ENCODE peak calls at places on chromosomes 13 and 19, in four cellular contexts. One of them, this sample, is unnamed.
A peak's percentile ranks its signal among the peaks of the same experiment; 100 is the strongest.

GRCh38 chr13:39910833-39911232 is 255.4 kb downstream of the COG6 start:
- DNase-seq in GM12878: no peak
- DNase-seq in K562: no peak
- DNase-seq in HepG2: no peak
- DNase-seq in this sample: no peak

GRCh38 chr19:4064073-4064550 is 2.6 kb downstream of the ZBTB7A start:
- DNase-seq in GM12878: no peak
- DNase-seq in K562: no peak
- DNase-seq in HepG2: no peak
- DNase-seq in this sample: no peak

GRCh38 chr13:75789451-75790197 is 153.5 kb downstream of the LMO7 start:
- DNase-seq in GM12878: no peak
- DNase-seq in K562: no peak
- DNase-seq in HepG2: no peak
- DNase-seq in this sample: no peak

GRCh38 chr19:32174386-32175113 is 170.9 kb upstream of the ZNF507 start:
- DNase-seq in GM12878: no peak
- DNase-seq in K562: no peak
- DNase-seq in HepG2: no peak
- DNase-seq in this sample: no peak

GRCh38 chr13:97004096-97004876 is 10.0 kb upstream of the OXGR1 start:
- DNase-seq in GM12878: no peak
- DNase-seq in K562: no peak
- DNase-seq in HepG2: peak; percentile 4
- DNase-seq in this sample: no peak

GRCh38 chr19:46442808-46443450 is 14.2 kb upstream of the PNMA8C start:
- DNase-seq in GM12878: no peak
- DNase-seq in K562: no peak
- DNase-seq in HepG2: no peak
- DNase-seq in this sample: peak; percentile 60

GRCh38 chr19:10061717-10062310 is 24.3 kb upstream of the SHFL start:
- DNase-seq in GM12878: no peak
- DNase-seq in K562: peak; percentile 52
- DNase-seq in HepG2: no peak
- DNase-seq in this sample: no peak

GRCh38 chr19:55118401-55118991 is 1.1 kb upstream of the PPP1R12C start:
- DNase-seq in GM12878: no peak
- DNase-seq in K562: peak; percentile 87
- DNase-seq in HepG2: no peak
- DNase-seq in this sample: peak; percentile 54

GRCh38 chr19:38193445-38193844 is 30.6 kb downstream of the DPF1 start:
- DNase-seq in GM12878: no peak
- DNase-seq in K562: no peak
- DNase-seq in HepG2: no peak
- DNase-seq in this sample: no peak

GRCh38 chr13:40639226-40639681 is 27.2 kb downstream of the FOXO1 start:
- DNase-seq in GM12878: no peak
- DNase-seq in K562: peak; percentile 3
- DNase-seq in HepG2: peak; percentile 14
- DNase-seq in this sample: no peak

GRCh38 chr13:25037057-25037813 is 58.7 kb upstream of the PABPC3 start:
- DNase-seq in GM12878: no peak
- DNase-seq in K562: peak; percentile 66
- DNase-seq in HepG2: peak; percentile 52
- DNase-seq in this sample: peak; percentile 67

GRCh38 chr19:14385492-14385891 is 4.2 kb downstream of the ADGRE5 start:
- DNase-seq in GM12878: no peak
- DNase-seq in K562: no peak
- DNase-seq in HepG2: no peak
- DNase-seq in this sample: no peak

GRCh38 chr19:45473366-45474190 is 5.8 kb downstream of the FOSB start:
- DNase-seq in GM12878: no peak
- DNase-seq in K562: no peak
- DNase-seq in HepG2: no peak
- DNase-seq in this sample: no peak

GRCh38 chr13:48533207-48533499 is 273 bp upstream of the RCBTB2 start:
- DNase-seq in GM12878: no peak
- DNase-seq in K562: no peak
- DNase-seq in HepG2: no peak
- DNase-seq in this sample: no peak

GRCh38 chr19:43780706-43781525 is at the start of gene KCNN4:
- DNase-seq in GM12878: no peak
- DNase-seq in K562: peak; percentile 67
- DNase-seq in HepG2: no peak
- DNase-seq in this sample: peak; percentile 84

GRCh38 chr19:53647792-53648191 is 16.0 kb downstream of the DPRX start:
- DNase-seq in GM12878: no peak
- DNase-seq in K562: no peak
- DNase-seq in HepG2: no peak
- DNase-seq in this sample: no peak

GRCh38 chr13:79403113-79403512 is 2.9 kb downstream of the RBM26 start:
- DNase-seq in GM12878: no peak
- DNase-seq in K562: no peak
- DNase-seq in HepG2: no peak
- DNase-seq in this sample: no peak

GRCh38 chr19:31272707-31273106 is 76.5 kb downstream of the TSHZ3 start:
- DNase-seq in GM12878: no peak
- DNase-seq in K562: no peak
- DNase-seq in HepG2: no peak
- DNase-seq in this sample: no peak

GRCh38 chr13:101092985-101093384 is 323.3 kb downstream of the NALCN start:
- DNase-seq in GM12878: no peak
- DNase-seq in K562: no peak
- DNase-seq in HepG2: no peak
- DNase-seq in this sample: no peak

GRCh38 chr13:20908714-20909497 is 6.4 kb upstream of the XPO4 start:
- DNase-seq in GM12878: no peak
- DNase-seq in K562: no peak
- DNase-seq in HepG2: no peak
- DNase-seq in this sample: no peak

GRCh38 chr19:6272411-6272791 is 7.4 kb downstream of the MLLT1 start:
- DNase-seq in GM12878: no peak
- DNase-seq in K562: peak; percentile 60
- DNase-seq in HepG2: no peak
- DNase-seq in this sample: no peak

GRCh38 chr13:80965097-80965496 is 624.2 kb upstream of the SPRY2 start:
- DNase-seq in GM12878: no peak
- DNase-seq in K562: no peak
- DNase-seq in HepG2: no peak
- DNase-seq in this sample: no peak

GRCh38 chr13:111304041-111304544 is 16.3 kb upstream of the TEX29 start:
- DNase-seq in GM12878: peak; percentile 45
- DNase-seq in K562: no peak
- DNase-seq in HepG2: no peak
- DNase-seq in this sample: no peak

GRCh38 chr19:47040869-47041268 is 7.6 kb downstream of the TMEM160 start:
- DNase-seq in GM12878: no peak
- DNase-seq in K562: no peak
- DNase-seq in HepG2: no peak
- DNase-seq in this sample: no peak

GRCh38 chr13:27971776-27972618 is 2.9 kb upstream of the CDX2 start:
- DNase-seq in GM12878: no peak
- DNase-seq in K562: no peak
- DNase-seq in HepG2: no peak
- DNase-seq in this sample: no peak

GRCh38 chr13:47332149-47332548 is 435.3 kb upstream of the HTR2A start:
- DNase-seq in GM12878: no peak
- DNase-seq in K562: no peak
- DNase-seq in HepG2: no peak
- DNase-seq in this sample: no peak

GRCh38 chr19:45784096-45784495 is 1.8 kb upstream of the DMPK start:
- DNase-seq in GM12878: no peak
- DNase-seq in K562: no peak
- DNase-seq in HepG2: no peak
- DNase-seq in this sample: no peak

GRCh38 chr13:99182439-99182838 is 18.2 kb upstream of the UBAC2 start:
- DNase-seq in GM12878: no peak
- DNase-seq in K562: no peak
- DNase-seq in HepG2: no peak
- DNase-seq in this sample: no peak

GRCh38 chr19:40836754-40837429 is 13.4 kb downstream of the CYP2A6 start:
- DNase-seq in GM12878: no peak
- DNase-seq in K562: no peak
- DNase-seq in HepG2: no peak
- DNase-seq in this sample: no peak

GRCh38 chr13:21458816-21459701 is at the start of gene ZDHHC20:
- DNase-seq in GM12878: no peak
- DNase-seq in K562: peak; percentile 82
- DNase-seq in HepG2: peak; percentile 72
- DNase-seq in this sample: peak; percentile 50

GRCh38 chr13:39930060-39930459 is 274.6 kb downstream of the COG6 start:
- DNase-seq in GM12878: no peak
- DNase-seq in K562: no peak
- DNase-seq in HepG2: no peak
- DNase-seq in this sample: no peak

GRCh38 chr19:7927605-7928333 is 1.8 kb upstream of the CTXN1 start:
- DNase-seq in GM12878: no peak
- DNase-seq in K562: no peak
- DNase-seq in HepG2: no peak
- DNase-seq in this sample: no peak

DNA sequence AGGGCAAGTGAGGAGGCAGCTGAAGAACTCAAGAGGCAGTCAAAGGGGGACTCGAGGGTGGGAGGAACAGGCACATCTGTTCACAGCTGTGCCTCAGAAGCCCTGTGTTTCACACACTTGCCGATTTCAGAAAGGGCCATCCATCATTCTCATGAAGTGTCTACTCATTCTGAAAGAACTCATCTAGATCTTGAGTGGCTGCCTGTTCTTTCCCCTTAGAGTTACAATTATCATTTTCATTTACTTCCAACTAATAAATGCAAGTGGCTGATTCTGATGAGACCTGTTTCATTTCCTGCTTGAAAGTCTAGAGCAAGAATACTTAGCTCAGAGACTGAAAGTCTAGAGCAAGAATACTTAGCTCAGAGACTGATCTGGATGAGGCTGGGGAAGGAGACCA is 1145.1 kb downstream of the UQCRFS1 start:
- DNase-seq in GM12878: peak; percentile 68
- DNase-seq in K562: no peak
- DNase-seq in HepG2: no peak
- DNase-seq in this sample: no peak
- TF ChIP-seq CHD4 in GM12878: no peak
- TF ChIP-seq CHD4 in K562: no peak
- TF ChIP-seq CHD4 in HepG2: no peak
- TF ChIP-seq CHD4 in this sample: no peak

GRCh38 chr19:1860133-1860775 is 3.1 kb downstream of the KLF16 start:
- DNase-seq in GM12878: no peak
- DNase-seq in K562: peak; percentile 90
- DNase-seq in HepG2: peak; percentile 92
- DNase-seq in this sample: peak; percentile 79

GRCh38 chr19:1858412-1859081 is 4.8 kb downstream of the KLF16 start:
- DNase-seq in GM12878: no peak
- DNase-seq in K562: peak; percentile 32
- DNase-seq in HepG2: no peak
- DNase-seq in this sample: no peak

GRCh38 chr19:1857648-1858326 is 5.6 kb downstream of the KLF16 start:
- DNase-seq in GM12878: no peak
- DNase-seq in K562: peak; percentile 35
- DNase-seq in HepG2: no peak
- DNase-seq in this sample: no peak

GRCh38 chr19:1860821-1861598 is 2.4 kb downstream of the KLF16 start:
- DNase-seq in GM12878: no peak
- DNase-seq in K562: no peak
- DNase-seq in HepG2: no peak
- DNase-seq in this sample: no peak

DNA sequence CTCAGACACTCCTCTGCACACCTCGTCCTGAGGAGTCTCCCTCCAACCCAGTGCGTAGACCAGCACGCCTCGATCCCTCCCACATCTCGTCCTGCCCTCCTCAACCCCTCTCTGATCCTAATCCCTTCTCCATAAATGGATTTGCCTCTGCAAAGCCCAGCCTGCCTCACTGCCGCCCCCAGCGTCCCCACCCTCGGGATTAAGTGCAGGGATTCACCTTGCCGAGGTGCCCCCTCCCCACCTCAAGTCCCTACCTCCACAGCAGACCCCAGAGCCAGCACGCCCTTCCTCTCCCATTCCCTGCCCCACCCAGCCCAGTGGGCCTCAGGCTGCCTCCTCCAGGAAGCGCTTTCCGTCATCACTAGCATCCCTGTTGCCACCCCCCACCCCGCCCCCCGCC is 4.1 kb downstream of the KLF16 start:
- DNase-seq in GM12878: no peak
- DNase-seq in K562: peak; percentile 54
- DNase-seq in HepG2: no peak
- DNase-seq in this sample: no peak
- H3K4me1 ChIP-seq in GM12878: peaks cover 12% of the 10 kb centered on the region
- H3K4me1 ChIP-seq in K562: peaks cover 83% of the 10 kb centered on the region
- H3K4me1 ChIP-seq in HepG2: peaks cover 42% of the 10 kb centered on the region
- H3K4me1 ChIP-seq in this sample: peaks cover 68% of the 10 kb centered on the region

GRCh38 chr13:73598021-73598712 is 536.0 kb downstream of the KLF12 start:
- DNase-seq in GM12878: no peak
- DNase-seq in K562: no peak
- DNase-seq in HepG2: no peak
- DNase-seq in this sample: peak; percentile 39

GRCh38 chr13:73596382-73596781 is 537.6 kb downstream of the KLF5 start:
- DNase-seq in GM12878: no peak
- DNase-seq in K562: no peak
- DNase-seq in HepG2: no peak
- DNase-seq in this sample: no peak

GRCh38 chr13:73602295-73602694 is 531.9 kb downstream of the KLF12 start:
- DNase-seq in GM12878: no peak
- DNase-seq in K562: peak; percentile 10
- DNase-seq in HepG2: peak; percentile 4
- DNase-seq in this sample: no peak

GRCh38 chr13:73601708-73602107 is 532.5 kb downstream of the KLF12 start:
- DNase-seq in GM12878: no peak
- DNase-seq in K562: no peak
- DNase-seq in HepG2: no peak
- DNase-seq in this sample: no peak

GRCh38 chr13:73599232-73600128 is 534.7 kb downstream of the KLF12 start:
- DNase-seq in GM12878: no peak
- DNase-seq in K562: no peak
- DNase-seq in HepG2: no peak
- DNase-seq in this sample: no peak
- H3K27ac ChIP-seq in GM12878: no peak overlapping the region
- H3K27ac ChIP-seq in K562: no peak overlapping the region
- H3K27ac ChIP-seq in HepG2: no peak overlapping the region
- H3K27ac ChIP-seq in this sample: peak overlapping the region; percentile 72

DNA sequence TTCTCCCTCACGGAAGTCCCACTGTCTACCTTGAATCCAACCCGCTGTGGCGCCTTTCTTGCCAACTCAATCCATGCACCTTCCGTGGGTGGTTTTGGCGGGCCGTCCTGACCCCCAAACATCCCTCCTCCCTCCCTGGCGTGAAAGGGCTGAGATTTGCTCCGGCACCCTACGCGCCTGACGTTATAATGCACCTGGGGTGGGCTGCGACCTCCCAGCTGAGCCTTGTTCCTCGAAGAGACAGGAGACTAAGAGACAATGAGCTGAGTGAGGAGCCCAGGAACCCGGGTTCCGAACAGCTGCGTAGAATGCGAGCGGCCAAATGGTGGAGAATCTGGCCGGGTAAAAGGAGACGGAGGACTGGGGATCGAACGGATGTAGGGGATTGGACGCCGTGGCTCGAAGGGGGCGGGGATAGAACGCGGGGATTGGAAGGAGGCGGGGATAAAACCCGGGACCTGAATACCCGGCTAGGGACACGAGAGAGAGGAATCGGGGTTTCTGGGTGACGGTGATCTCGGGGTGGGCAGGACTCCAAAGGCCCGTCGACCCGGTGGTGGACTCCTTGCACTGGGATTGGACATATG is at the start of gene CPT1C:
- DNase-seq in GM12878: no peak
- DNase-seq in K562: no peak
- DNase-seq in HepG2: no peak
- DNase-seq in this sample: no peak
- TF ChIP-seq CHD4 in GM12878: no peak
- TF ChIP-seq CHD4 in K562: no peak
- TF ChIP-seq CHD4 in HepG2: no peak
- TF ChIP-seq CHD4 in this sample: no peak

This sample was measured in A549.